ENCODE peak calls at places on chromosomes 5 and 9, in four cellular contexts. F is RWPE1, G is activated B cell treated with CpG ODN at 0.5 μM for 24 hours, E is smooth muscle cell of the brain vasculature. A is an unnamed sample.

GRCh38 chr5:59768204-59769040 is 125.1 kb downstream of the PDE4D start:
- DNase-seq in F (peak), G (peak), E (peak), A (no peak)

GRCh38 chr5:180115326-180116076 is 43.9 kb upstream of the RNF130 start:
- DNase-seq in F (no peak), G (no peak), E (no peak), A (no peak)

GRCh38 chr5:157366741-157367684 is 93.0 kb upstream of the NIPAL4 start:
- DNase-seq in F (no peak), G (no peak), E (peak), A (no peak)

GRCh38 chr5:56060276-56061110 is 65.7 kb upstream of the IL6ST start:
- DNase-seq in F (no peak), G (no peak), E (no peak), A (no peak)

GRCh38 chr5:127011151-127011550 is 19.2 kb downstream of the MARCHF3 start:
- DNase-seq in F (peak), G (no peak), E (no peak), A (no peak)

GRCh38 chr5:112004867-112005532 is 248.0 kb upstream of the NREP start:
- DNase-seq in F (no peak), G (no peak), E (no peak), A (no peak)

GRCh38 chr9:70540016-70540415 is 125.6 kb upstream of the KLF9 start:
- DNase-seq in F (no peak), G (no peak), E (no peak), A (no peak)

GRCh38 chr9:71984388-71985069 is 73.1 kb downstream of the C9orf85 start:
- DNase-seq in F (peak), G (no peak), E (no peak), A (no peak)

GRCh38 chr9:91419222-91420191 is 4.1 kb downstream of the NFIL3 start:
- DNase-seq in F (peak), G (no peak), E (no peak), A (peak)

A was measured in Panc1.